ENCODE peak calls at places on chromosome 11, in seven cellular contexts. One of them, this sample, is unnamed.

GRCh38 chr11:79290766-79291165 is 150.1 kb downstream of the TENM4 start:
- DNase-seq in activated CD4-positive, alpha-beta T cell treated with anti-CD3 and anti-CD28 coated beads, Interleukin-2, amount 10 ng/mL, durations not matched to agents 7 days and 5 days: no peak
- DNase-seq in H9: no peak
- DNase-seq in activated naive CD4-positive, alpha-beta T cell treated with Interleukin-2 at 50 U/mL for 16 hours: no peak
- DNase-seq in effector memory CD8-positive, alpha-beta T cell: no peak
- DNase-seq in posterior cingulate gyrus: no peak
- DNase-seq in NCI-H524: no peak
- DNase-seq in this sample: no peak

GRCh38 chr11:27471067-27471587 is 1.5 kb downstream of the LGR4 start:
- DNase-seq in activated CD4-positive, alpha-beta T cell treated with anti-CD3 and anti-CD28 coated beads, Interleukin-2, amount 10 ng/mL, durations not matched to agents 7 days and 5 days: no peak
- DNase-seq in H9: no peak
- DNase-seq in activated naive CD4-positive, alpha-beta T cell treated with Interleukin-2 at 50 U/mL for 16 hours: no peak
- DNase-seq in effector memory CD8-positive, alpha-beta T cell: no peak
- DNase-seq in posterior cingulate gyrus: no peak
- DNase-seq in NCI-H524: no peak
- DNase-seq in this sample: peak

GRCh38 chr11:30935861-30936260 is 349.7 kb upstream of the MPPED2 start:
- DNase-seq in activated CD4-positive, alpha-beta T cell treated with anti-CD3 and anti-CD28 coated beads, Interleukin-2, amount 10 ng/mL, durations not matched to agents 7 days and 5 days: no peak
- DNase-seq in H9: no peak
- DNase-seq in activated naive CD4-positive, alpha-beta T cell treated with Interleukin-2 at 50 U/mL for 16 hours: no peak
- DNase-seq in effector memory CD8-positive, alpha-beta T cell: no peak
- DNase-seq in posterior cingulate gyrus: no peak
- DNase-seq in NCI-H524: no peak
- DNase-seq in this sample: no peak

GRCh38 chr11:111531687-111532364 is 8.7 kb upstream of the LAYN start:
- DNase-seq in activated CD4-positive, alpha-beta T cell treated with anti-CD3 and anti-CD28 coated beads, Interleukin-2, amount 10 ng/mL, durations not matched to agents 7 days and 5 days: peak
- DNase-seq in H9: no peak
- DNase-seq in activated naive CD4-positive, alpha-beta T cell treated with Interleukin-2 at 50 U/mL for 16 hours: peak
- DNase-seq in effector memory CD8-positive, alpha-beta T cell: no peak
- DNase-seq in posterior cingulate gyrus: no peak
- DNase-seq in NCI-H524: no peak
- DNase-seq in this sample: no peak

GRCh38 chr11:70618471-70619101 is 220.3 kb downstream of the CTTN start:
- DNase-seq in activated CD4-positive, alpha-beta T cell treated with anti-CD3 and anti-CD28 coated beads, Interleukin-2, amount 10 ng/mL, durations not matched to agents 7 days and 5 days: no peak
- DNase-seq in H9: no peak
- DNase-seq in activated naive CD4-positive, alpha-beta T cell treated with Interleukin-2 at 50 U/mL for 16 hours: no peak
- DNase-seq in effector memory CD8-positive, alpha-beta T cell: no peak
- DNase-seq in posterior cingulate gyrus: no peak
- DNase-seq in NCI-H524: peak
- DNase-seq in this sample: no peak

GRCh38 chr11:104946907-104947306 is 21.5 kb downstream of the CASP4 start:
- DNase-seq in activated CD4-positive, alpha-beta T cell treated with anti-CD3 and anti-CD28 coated beads, Interleukin-2, amount 10 ng/mL, durations not matched to agents 7 days and 5 days: peak
- DNase-seq in H9: no peak
- DNase-seq in activated naive CD4-positive, alpha-beta T cell treated with Interleukin-2 at 50 U/mL for 16 hours: no peak
- DNase-seq in effector memory CD8-positive, alpha-beta T cell: peak
- DNase-seq in posterior cingulate gyrus: no peak
- DNase-seq in NCI-H524: peak
- DNase-seq in this sample: peak

GRCh38 chr11:117817213-117818035 is 7.1 kb downstream of the FXYD2 start:
- DNase-seq in activated CD4-positive, alpha-beta T cell treated with anti-CD3 and anti-CD28 coated beads, Interleukin-2, amount 10 ng/mL, durations not matched to agents 7 days and 5 days: peak
- DNase-seq in H9: peak
- DNase-seq in activated naive CD4-positive, alpha-beta T cell treated with Interleukin-2 at 50 U/mL for 16 hours: peak
- DNase-seq in effector memory CD8-positive, alpha-beta T cell: peak
- DNase-seq in posterior cingulate gyrus: peak
- DNase-seq in NCI-H524: peak
- DNase-seq in this sample: peak

GRCh38 chr11:441418-442274 is at the start of gene ANO9:
- DNase-seq in activated CD4-positive, alpha-beta T cell treated with anti-CD3 and anti-CD28 coated beads, Interleukin-2, amount 10 ng/mL, durations not matched to agents 7 days and 5 days: peak
- DNase-seq in H9: peak
- DNase-seq in activated naive CD4-positive, alpha-beta T cell treated with Interleukin-2 at 50 U/mL for 16 hours: peak
- DNase-seq in effector memory CD8-positive, alpha-beta T cell: peak
- DNase-seq in posterior cingulate gyrus: no peak
- DNase-seq in NCI-H524: no peak
- DNase-seq in this sample: no peak

GRCh38 chr11:69231466-69232018 is 62.4 kb upstream of the MYEOV start:
- DNase-seq in activated CD4-positive, alpha-beta T cell treated with anti-CD3 and anti-CD28 coated beads, Interleukin-2, amount 10 ng/mL, durations not matched to agents 7 days and 5 days: no peak
- DNase-seq in H9: peak
- DNase-seq in activated naive CD4-positive, alpha-beta T cell treated with Interleukin-2 at 50 U/mL for 16 hours: no peak
- DNase-seq in effector memory CD8-positive, alpha-beta T cell: no peak
- DNase-seq in posterior cingulate gyrus: no peak
- DNase-seq in NCI-H524: no peak
- DNase-seq in this sample: no peak

This sample was measured in erythroblast.